ENCODE peak calls at places on chromosomes 6 and 20, in six cellular contexts. L, Z, C, W, D and H are unnamed samples.

GRCh38 chr20:32509639-32510066 is 75.5 kb downstream of the NOL4L start:
- DNase-seq in D (no peak), C (peak; percentile 59), L (no peak), Z (no peak), W (peak; percentile 27), H (no peak)

GRCh38 chr6:135181333-135182119 is 418 bp downstream of the MYB start:
- DNase-seq in W (peak; percentile 21), C (no peak), L (peak; percentile 66), D (no peak), Z (no peak), H (no peak)

GRCh38 chr6:35258858-35259193 is 709 bp upstream of the ZNF76 start:
- DNase-seq in Z (no peak), W (peak; percentile 67), D (no peak), L (no peak), C (no peak), H (peak; percentile 3)

GRCh38 chr6:12750416-12750815 is 33.8 kb downstream of the PHACTR1 start:
- DNase-seq in C (no peak), W (no peak), Z (no peak), D (no peak), L (no peak), H (no peak)

GRCh38 chr6:160188773-160189172 is 67.2 kb downstream of the SLC22A1 start:
- DNase-seq in W (peak; percentile 4), D (no peak), Z (no peak), L (no peak), C (no peak), H (no peak)

GRCh38 chr20:53274365-53274764 is 302.2 kb downstream of the TSHZ2 start:
- DNase-seq in D (no peak), Z (no peak), C (no peak), W (no peak), L (no peak), H (no peak)

GRCh38 chr20:3156811-3157619 is 2.6 kb downstream of the FASTKD5 start:
- DNase-seq in D (no peak), Z (no peak), C (no peak), W (peak; percentile 27), L (no peak), H (no peak)

GRCh38 chr6:220736-221475 is 71.4 kb upstream of the DUSP22 start:
- DNase-seq in Z (no peak), L (no peak), W (peak; percentile 26), D (no peak), C (no peak), H (no peak)

GRCh38 chr6:35052694-35053565 is 88.2 kb downstream of the TCP11 start:
- DNase-seq in C (no peak), W (peak; percentile 35), D (no peak), Z (no peak), L (no peak), H (no peak)

GRCh38 chr6:157823001-157823522 is at the start of gene SNX9:
- DNase-seq in C (peak; percentile 54), D (peak; percentile 50), Z (peak; percentile 81), W (peak; percentile 78), L (peak; percentile 68), H (no peak)

GRCh38 chr20:32130965-32131364 is 21.5 kb downstream of the TM9SF4 start:
- DNase-seq in D (no peak), L (no peak), C (no peak), Z (no peak), W (no peak), H (no peak)

GRCh38 chr6:5723905-5724691 is 282.6 kb downstream of the NRN1 start:
- DNase-seq in W (peak; percentile 8), D (no peak), C (no peak), Z (peak; percentile 20), L (no peak), H (no peak)

GRCh38 chr6:105592329-105592728 is 189.4 kb upstream of the PREP start:
- DNase-seq in C (no peak), D (no peak), W (peak; percentile 63), L (no peak), Z (no peak), H (no peak)

GRCh38 chr6:64064919-64065318 is 429.3 kb downstream of the PHF3 start:
- DNase-seq in D (no peak), L (no peak), C (no peak), Z (no peak), W (no peak), H (no peak)

GRCh38 chr6:139536751-139537617 is 162.5 kb upstream of the CITED2 start:
- DNase-seq in W (no peak), D (no peak), Z (no peak), C (no peak), L (no peak), H (no peak)

GRCh38 chr6:138529510-138529909 is 30.2 kb upstream of the NHSL1 start:
- DNase-seq in L (no peak), Z (no peak), W (no peak), D (no peak), C (no peak), H (no peak)

GRCh38 chr6:40509163-40509562 is 78.0 kb downstream of the LRFN2 start:
- DNase-seq in D (no peak), L (no peak), C (no peak), Z (no peak), W (no peak), H (no peak)

GRCh38 chr6:105459049-105459448 is 56.2 kb upstream of the PREP start:
- DNase-seq in W (peak; percentile 9), L (no peak), Z (no peak), C (no peak), D (no peak), H (no peak)